ENCODE peak calls at places on chromosome 11, in four cellular contexts. T is psoas muscle; X is CD8-positive, alpha-beta T cell; M is breast epithelium. F is an unnamed sample. For H3K4me1, the result is how much of the 10 kb centered on the place peaks cover.

GRCh38 chr11:63613517-63614135 is 607 bp downstream of the PLAAT3 start:
- DNase-seq in M (peak), X (peak), T (peak), F (peak)

GRCh38 chr11:2259897-2260451 is 10.4 kb downstream of the ASCL2 start:
- DNase-seq in T (peak), X (peak), M (peak), F (no peak)

GRCh38 chr11:11956006-11956405 is 52.4 kb downstream of the DKK3 start:
- DNase-seq in T (peak), X (no peak), M (no peak), F (no peak)

GRCh38 chr11:293852-294661 is 5.1 kb downstream of the PGGHG start:
- DNase-seq in M (no peak), X (no peak), T (peak), F (peak)

GRCh38 chr11:31487848-31488247 is 21.6 kb downstream of the IMMP1L start:
- DNase-seq in M (no peak), X (no peak), T (no peak), F (no peak)

GRCh38 chr11:26843539-26843938 is 121.7 kb upstream of the SLC5A12 start:
- DNase-seq in M (no peak), T (no peak), X (no peak), F (no peak)

GRCh38 chr11:4882543-4882942 is 843 bp downstream of the OR51T1 start:
- DNase-seq in M (no peak), T (no peak), X (no peak), F (no peak)

GRCh38 chr11:8732748-8733241 is 50.2 kb downstream of the RPL27A start:
- DNase-seq in T (peak), X (no peak), M (no peak), F (no peak)

GRCh38 chr11:27857014-27857413 is 156.8 kb upstream of the BDNF start:
- DNase-seq in M (no peak), X (no peak), T (no peak), F (no peak)

GRCh38 chr11:67491276-67492068 is 8.6 kb downstream of the AIP start:
- DNase-seq in T (no peak), X (no peak), M (no peak), F (no peak)

GRCh38 chr11:131154329-131154728 is 216.1 kb upstream of the NTM start:
- DNase-seq in X (no peak), M (no peak), T (no peak), F (no peak)
- H3K4me3 ChIP-seq in X (no peak), M (no peak), T (no peak), F (no peak)

DNA sequence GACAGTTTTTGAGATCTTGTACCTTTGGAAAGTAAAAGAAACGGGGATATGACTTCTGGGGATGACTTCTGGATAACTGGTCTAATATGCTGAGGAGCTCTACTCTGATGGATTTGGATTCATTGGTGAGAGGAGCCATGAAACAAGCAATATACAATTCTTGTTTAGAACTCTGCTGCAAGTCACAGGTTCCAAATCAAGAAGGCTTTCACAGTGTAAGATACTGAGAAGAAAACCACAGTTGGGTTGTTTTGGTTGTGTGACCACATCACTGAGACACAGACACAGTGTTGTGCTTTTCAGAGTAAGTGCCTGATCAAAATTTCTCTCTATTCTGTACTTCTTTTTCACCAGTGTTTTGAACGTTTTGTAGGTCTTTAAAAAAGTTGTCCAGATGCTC is 13.1 kb upstream of the UCP2 start:
- DNase-seq in X (no peak), T (no peak), M (no peak), F (no peak)
- H3K4me1 ChIP-seq in X (half or more), T (under half), M (under half), F (under half)

GRCh38 chr11:121655481-121656332 is 202.9 kb upstream of the SORL1-AS1 start:
- DNase-seq in X (peak), M (peak), T (peak), F (peak)
- H3K4me3 ChIP-seq in X (peak), M (peak), T (peak), F (peak)

DNA sequence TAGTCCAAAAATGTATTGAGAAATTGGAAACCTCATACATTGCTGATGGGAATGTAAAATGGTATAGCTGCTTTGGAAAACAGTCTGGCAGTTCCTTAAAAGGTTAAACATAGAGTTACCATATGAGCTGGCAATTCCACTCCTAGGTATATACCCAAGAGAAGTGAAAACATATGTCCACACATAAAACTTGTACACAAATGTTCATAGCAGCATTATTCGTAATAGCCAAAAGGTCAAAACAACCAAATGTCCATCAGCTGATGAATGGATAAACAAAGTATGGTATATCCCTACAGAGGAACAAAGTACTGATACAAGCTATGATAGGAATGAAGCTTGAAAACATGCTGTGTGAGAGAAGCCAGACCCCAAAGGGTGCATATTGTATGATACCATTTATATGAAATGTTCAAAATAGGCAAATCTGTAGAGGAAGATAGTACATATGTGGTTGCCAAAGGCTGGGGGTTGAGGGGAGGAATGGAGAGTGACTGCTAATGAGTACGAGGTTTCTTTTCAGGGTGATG is 85.7 kb downstream of the ZBTB16 start:
- DNase-seq in X (no peak), T (no peak), M (no peak), F (no peak)
- H3K4me1 ChIP-seq in X (under half), T (half or more), M (under half), F (under half)

GRCh38 chr11:3380706-3381570 is 2.0 kb upstream of the ZNF195 start:
- DNase-seq in T (no peak), M (no peak), X (no peak), F (no peak)
- H3K4me3 ChIP-seq in T (peak), M (peak), X (no peak), F (no peak)

DNA sequence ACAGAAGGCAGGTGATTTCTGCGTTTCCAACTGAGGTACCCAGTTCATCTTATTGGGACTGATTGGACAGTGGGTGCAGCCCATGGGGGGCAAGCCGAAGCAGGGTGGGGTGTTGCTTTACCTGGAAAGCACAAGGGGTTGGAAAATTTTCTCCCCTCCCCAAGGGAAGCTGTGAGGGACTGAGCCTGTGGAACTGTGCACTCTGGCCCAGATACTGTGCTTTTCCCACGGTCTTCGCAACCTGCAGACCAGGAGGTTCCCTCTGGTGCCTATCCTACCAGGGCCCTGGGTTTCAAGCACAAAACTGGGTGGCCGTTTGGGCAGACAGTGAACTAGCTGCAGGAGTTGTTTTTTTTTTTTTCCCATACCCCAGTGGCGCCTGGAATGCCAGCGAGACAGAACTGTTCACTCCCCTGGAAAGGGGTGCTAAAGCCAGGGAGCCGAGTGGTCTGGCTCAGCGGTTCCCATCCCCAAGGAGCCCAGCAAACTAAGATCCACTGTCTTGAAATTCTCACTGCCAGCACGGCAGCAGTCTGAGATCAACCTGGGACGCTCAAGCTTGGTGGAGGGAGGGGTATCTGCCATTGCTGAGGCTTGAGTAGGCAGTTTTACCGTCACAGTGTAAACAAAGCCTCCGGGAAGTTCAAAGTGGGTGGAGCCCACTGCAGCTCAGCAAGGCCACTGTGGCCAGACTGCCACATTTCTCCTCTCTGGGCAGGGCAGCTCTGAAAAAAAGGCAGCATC is 97.2 kb downstream of the JRKL start:
- DNase-seq in X (no peak), M (no peak), T (no peak), F (no peak)
- H3K4me1 ChIP-seq in X (under half), M (under half), T (under half), F (under half)

DNA sequence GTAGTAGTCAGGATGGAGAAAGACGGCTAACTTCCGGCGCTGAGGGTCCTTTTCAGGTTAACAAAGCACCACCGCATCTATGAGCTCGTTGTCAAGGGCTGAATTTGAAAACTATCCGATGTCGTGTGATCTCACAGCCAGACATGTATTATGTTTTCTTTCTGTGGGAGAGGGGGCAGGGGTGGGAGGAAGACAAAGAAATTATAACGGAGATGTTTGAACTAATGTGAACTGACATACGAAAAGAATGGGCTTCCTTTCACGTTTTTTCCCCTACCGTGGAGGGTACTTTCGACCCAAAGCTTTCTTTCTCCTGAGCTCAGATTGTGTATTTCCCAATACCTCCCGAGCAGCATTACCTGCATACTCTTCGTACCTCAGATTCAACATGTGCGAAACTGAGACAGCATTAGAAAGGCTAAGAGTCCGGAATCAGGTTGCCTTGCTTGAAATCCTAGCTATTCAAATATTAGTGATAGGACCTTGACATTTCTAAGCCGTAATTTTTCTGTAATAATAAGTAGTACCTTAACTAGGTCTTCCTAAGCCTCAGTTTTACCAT is 696 bp upstream of the PAK1 start:
- DNase-seq in M (no peak), T (no peak), X (no peak), F (no peak)
- H3K4me3 ChIP-seq in M (peak), T (peak), X (peak), F (peak)

DNA sequence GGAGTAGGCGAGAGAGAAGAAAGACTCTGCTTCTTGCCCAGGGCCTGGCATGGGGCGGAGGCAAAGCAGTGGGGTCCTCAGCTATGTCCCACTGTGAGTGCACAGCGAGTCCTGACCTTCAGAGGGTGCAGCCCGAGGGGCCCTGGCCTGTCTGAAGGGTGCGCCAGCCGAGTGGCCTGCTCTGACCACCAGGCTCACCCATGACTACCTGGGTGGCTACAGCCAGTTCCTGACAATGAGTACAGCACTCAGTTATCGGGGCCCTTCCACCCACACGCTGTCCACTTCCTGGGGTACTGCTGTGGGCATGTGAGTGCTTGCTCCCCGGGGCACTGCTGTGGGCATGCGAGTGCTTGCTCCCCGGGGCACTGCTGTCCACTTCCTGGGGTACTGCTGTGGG is 74.1 kb upstream of the B3GAT1 start:
- DNase-seq in T (no peak), X (peak), M (no peak), F (no peak)
- H3K4me1 ChIP-seq in T (under half), X (under half), M (under half), F (under half)

GRCh38 chr11:24496728-24497396 is at the start of gene LUZP2:
- DNase-seq in M (no peak), T (peak), X (no peak), F (no peak)
- H3K4me3 ChIP-seq in M (peak), T (peak), X (no peak), F (peak)

F was measured in Peyer's patch.